ENCODE peak calls at places on chromosomes 2 and 18, in nine cellular contexts. A is tibial artery; V is breast epithelium; S is stomach; X is left ventricle myocardium inferior; M is CD8-positive, alpha-beta T cell; O is lower leg skin; W is cardiac fibroblast; B is lung. Z is an unnamed sample.

GRCh38 chr2:226310081-226310625 is 489.5 kb downstream of the IRS1 start:
- DNase-seq in W (no peak), S (no peak), M (no peak), V (no peak), A (no peak), X (no peak), O (no peak), B (no peak), Z (no peak)

GRCh38 chr2:31008571-31009114 is 129.6 kb downstream of the GALNT14 start:
- DNase-seq in W (no peak), X (no peak), A (no peak), B (no peak), V (no peak), O (no peak), S (no peak), M (no peak), Z (no peak)

GRCh38 chr2:240149943-240150784 is 9.7 kb upstream of the OTOS start:
- DNase-seq in S (peak), W (peak), O (no peak), M (no peak), X (no peak), V (no peak), A (no peak), B (no peak), Z (peak)

GRCh38 chr2:100924520-100925451 is 77.3 kb upstream of the RPL31 start:
- DNase-seq in V (no peak), S (peak), B (no peak), O (no peak), M (no peak), X (no peak), A (no peak), W (peak), Z (no peak)

GRCh38 chr18:60112369-60112768 is 212.6 kb downstream of the PMAIP1 start:
- DNase-seq in W (no peak), X (no peak), A (no peak), O (no peak), B (no peak), S (no peak), V (no peak), M (no peak), Z (peak)

GRCh38 chr18:49814147-49814499 is 790 bp upstream of the ACAA2 start:
- DNase-seq in S (no peak), V (peak), X (peak), W (peak), A (peak), M (no peak), O (peak), B (peak), Z (peak)

GRCh38 chr2:215832791-215833190 is 180.6 kb downstream of the MREG start:
- DNase-seq in X (no peak), O (peak), B (peak), V (no peak), W (peak), S (peak), M (no peak), A (no peak), Z (no peak)

GRCh38 chr2:9217838-9218770 is 11.5 kb downstream of the ASAP2 start:
- DNase-seq in B (no peak), M (no peak), X (no peak), O (no peak), S (no peak), V (no peak), A (no peak), W (peak), Z (peak)

GRCh38 chr18:35463050-35463449 is 34.7 kb downstream of the INO80C start:
- DNase-seq in M (no peak), W (peak), X (no peak), V (no peak), S (no peak), B (no peak), O (no peak), A (no peak), Z (no peak)

GRCh38 chr2:26911911-26912861 is 58.3 kb upstream of the MAPRE3 start:
- DNase-seq in X (no peak), B (no peak), V (no peak), O (no peak), S (no peak), M (no peak), A (no peak), W (no peak), Z (peak)

GRCh38 chr2:113700186-113700841 is 56.1 kb downstream of the SLC35F5 start:
- DNase-seq in A (no peak), M (peak), B (no peak), V (no peak), O (no peak), S (no peak), W (peak), X (peak), Z (no peak)

GRCh38 chr2:237591021-237591370 is 462 bp upstream of the RAB17 start:
- DNase-seq in B (peak), S (peak), O (no peak), V (peak), M (no peak), A (no peak), W (no peak), X (no peak), Z (peak)

GRCh38 chr2:165573534-165574461 is 104.3 kb downstream of the CSRNP3 start:
- DNase-seq in A (no peak), V (no peak), S (peak), M (no peak), W (peak), B (peak), X (peak), O (no peak), Z (peak)

GRCh38 chr18:1133541-1133940 is 228.9 kb downstream of the ADCYAP1 start:
- DNase-seq in B (no peak), A (no peak), W (no peak), V (no peak), M (no peak), S (no peak), X (no peak), O (no peak), Z (no peak)

GRCh38 chr2:176814740-176815367 is 397.7 kb upstream of the HNRNPA3 start:
- DNase-seq in O (no peak), W (peak), A (no peak), B (no peak), M (no peak), S (no peak), X (no peak), V (no peak), Z (peak)

GRCh38 chr2:75602724-75603342 is 42.1 kb upstream of the EVA1A start:
- DNase-seq in V (no peak), O (no peak), A (no peak), W (peak), S (no peak), X (no peak), B (peak), M (no peak), Z (peak)

GRCh38 chr2:215601990-215602721 is 166.3 kb upstream of the FN1 start:
- DNase-seq in B (no peak), S (no peak), A (no peak), O (no peak), V (no peak), M (no peak), W (peak), X (no peak), Z (no peak)

GRCh38 chr18:51346404-51346803 is 148.9 kb upstream of the MEX3C start:
- DNase-seq in A (no peak), M (no peak), B (no peak), O (no peak), V (no peak), X (no peak), W (no peak), S (no peak), Z (no peak)

GRCh38 chr2:181575024-181575649 is 81.8 kb downstream of the CERKL start:
- DNase-seq in M (no peak), W (no peak), V (no peak), O (no peak), B (no peak), X (no peak), S (no peak), A (no peak), Z (no peak)

GRCh38 chr2:153595939-153596338 is 117.4 kb upstream of the RPRM start:
- DNase-seq in A (no peak), M (no peak), O (no peak), S (peak), W (no peak), V (no peak), B (no peak), X (no peak), Z (peak)

GRCh38 chr2:233419626-233420431 is 65.5 kb downstream of the DGKD start:
- DNase-seq in S (peak), X (no peak), O (no peak), A (peak), W (no peak), M (peak), B (peak), V (no peak), Z (no peak)

GRCh38 chr18:9173770-9174233 is 37.2 kb downstream of the ANKRD12 start:
- DNase-seq in W (peak), V (no peak), A (no peak), M (no peak), B (no peak), O (no peak), X (no peak), S (no peak), Z (no peak)

GRCh38 chr2:65922794-65923193 is 490.4 kb upstream of the SPRED2 start:
- DNase-seq in V (no peak), X (peak), O (peak), A (no peak), S (no peak), M (no peak), B (peak), W (peak), Z (peak)

GRCh38 chr2:200217320-200217719 is 89.2 kb upstream of the SPATS2L start:
- DNase-seq in W (no peak), V (no peak), O (no peak), M (no peak), S (no peak), X (no peak), A (no peak), B (no peak), Z (no peak)

GRCh38 chr18:2846638-2847340 is at the start of gene EMILIN2:
- DNase-seq in A (peak), V (no peak), W (peak), X (peak), M (peak), B (peak), S (peak), O (peak), Z (peak)

GRCh38 chr2:10297191-10297700 is 5.5 kb upstream of the HPCAL1 start:
- DNase-seq in A (no peak), O (no peak), M (no peak), S (no peak), B (no peak), W (peak), X (no peak), V (no peak), Z (no peak)

GRCh38 chr2:236776695-236777251 is 207.1 kb downstream of the ACKR3 start:
- DNase-seq in B (no peak), X (no peak), W (peak), A (peak), V (no peak), M (no peak), O (no peak), S (no peak), Z (peak)

GRCh38 chr2:120770176-120770575 is 34.5 kb downstream of the GLI2 start:
- DNase-seq in V (no peak), W (no peak), S (no peak), X (peak), B (no peak), O (no peak), M (no peak), A (no peak), Z (no peak)

GRCh38 chr18:61554117-61554776 is 221.0 kb downstream of the CDH20 start:
- DNase-seq in V (no peak), M (peak), S (no peak), B (no peak), X (no peak), A (no peak), W (no peak), O (no peak), Z (no peak)

GRCh38 chr2:2057125-2057721 is 273.9 kb downstream of the MYT1L start:
- DNase-seq in V (no peak), S (peak), X (peak), O (peak), A (peak), M (peak), B (peak), W (peak), Z (peak)

GRCh38 chr18:32216390-32216789 is 26.6 kb downstream of the MEP1B start:
- DNase-seq in X (no peak), W (no peak), S (no peak), B (no peak), M (no peak), O (no peak), V (no peak), A (no peak), Z (no peak)

GRCh38 chr2:230358305-230358704 is 31.3 kb downstream of the SP140L start:
- DNase-seq in O (no peak), M (no peak), S (no peak), B (no peak), A (no peak), V (no peak), W (peak), X (no peak), Z (peak)

GRCh38 chr2:149489452-149489851 is 98.1 kb downstream of the MMADHC start:
- DNase-seq in B (no peak), V (no peak), O (no peak), S (no peak), X (no peak), M (no peak), A (no peak), W (no peak), Z (no peak)

GRCh38 chr2:174248998-174249592 is 763 bp upstream of the OLA1 start:
- DNase-seq in A (no peak), O (no peak), M (no peak), B (no peak), W (no peak), X (no peak), S (no peak), V (no peak), Z (no peak)

GRCh38 chr2:44679584-44679983 is 261.9 kb upstream of the SIX3 start:
- DNase-seq in O (no peak), M (no peak), S (no peak), A (no peak), X (no peak), V (no peak), W (no peak), B (no peak), Z (no peak)

GRCh38 chr2:191051177-191051576 is 37.2 kb upstream of the STAT1 start:
- DNase-seq in X (no peak), V (no peak), M (no peak), B (no peak), O (no peak), S (no peak), A (no peak), W (no peak), Z (no peak)

GRCh38 chr2:113709022-113709421 is 47.4 kb downstream of the SLC35F5 start:
- DNase-seq in W (no peak), B (no peak), X (no peak), V (no peak), O (no peak), S (no peak), M (no peak), A (no peak), Z (no peak)

GRCh38 chr2:231672617-231673347 is 35.5 kb upstream of the PTMA start:
- DNase-seq in S (peak), W (peak), M (no peak), B (peak), A (no peak), X (no peak), V (no peak), O (no peak), Z (no peak)
- TF ChIP-seq CTCF in S (no peak), W (peak), M (no peak), B (no peak), A (no peak), X (peak), V (no peak), O (no peak), Z (no peak)

DNA sequence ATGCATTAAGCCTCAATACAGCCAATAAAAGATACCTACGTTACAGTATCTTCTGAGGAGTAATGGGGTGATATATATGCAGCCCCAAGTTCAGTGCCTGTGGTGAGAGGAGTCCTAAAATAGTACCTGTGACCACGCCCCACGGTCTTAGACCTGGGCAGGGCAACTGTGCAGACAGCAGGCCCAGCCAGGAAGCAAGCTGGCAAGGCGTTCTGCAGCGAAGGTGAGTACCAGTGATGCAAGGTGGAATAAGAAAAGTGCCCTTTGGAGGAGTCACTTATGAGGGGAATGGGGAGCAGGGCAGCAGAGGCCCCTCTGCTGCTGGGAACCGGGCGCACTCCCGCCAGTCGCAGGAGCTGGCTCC is 12.7 kb upstream of the MAP3K2 start:
- DNase-seq in M (no peak), O (no peak), W (no peak), B (no peak), X (no peak), A (no peak), S (no peak), V (no peak), Z (peak)
- H3K4me3 ChIP-seq in M (no peak), O (no peak), W (no peak), B (no peak), X (no peak), A (no peak), S (no peak), V (no peak), Z (no peak)

GRCh38 chr2:23624378-23624777 is 239.4 kb downstream of the KLHL29 start:
- DNase-seq in S (no peak), W (peak), X (no peak), B (no peak), O (no peak), A (no peak), M (no peak), V (no peak), Z (peak)
- TF ChIP-seq CTCF in S (no peak), W (peak), X (peak), B (no peak), O (no peak), A (no peak), M (no peak), V (no peak), Z (peak)

GRCh38 chr2:15337996-15338666 is 223.0 kb downstream of the NBAS start:
- DNase-seq in V (no peak), S (no peak), M (no peak), O (no peak), W (peak), A (no peak), B (no peak), X (no peak), Z (peak)
- H3K4me3 ChIP-seq in V (no peak), S (no peak), M (no peak), O (no peak), W (no peak), A (no peak), B (no peak), X (no peak), Z (no peak)

GRCh38 chr2:85439111-85439477 is 20.6 kb downstream of the SH2D6 start:
- DNase-seq in X (no peak), B (no peak), M (no peak), W (no peak), O (no peak), S (no peak), A (no peak), V (no peak), Z (no peak)

GRCh38 chr2:85436836-85437487 is 18.4 kb downstream of the SH2D6 start:
- DNase-seq in V (no peak), B (no peak), A (peak), O (no peak), S (no peak), W (no peak), X (no peak), M (no peak), Z (no peak)

GRCh38 chr2:85437488-85438290 is 19.2 kb downstream of the SH2D6 start:
- DNase-seq in V (peak), O (peak), S (peak), A (peak), W (peak), X (peak), M (peak), B (peak), Z (peak)

GRCh38 chr2:85439986-85440385 is 21.5 kb downstream of the SH2D6 start:
- DNase-seq in W (no peak), S (no peak), V (no peak), M (no peak), A (no peak), O (no peak), X (no peak), B (no peak), Z (no peak)

GRCh38 chr2:85438291-85439110 is 20.0 kb downstream of the SH2D6 start:
- DNase-seq in O (no peak), A (peak), B (no peak), M (no peak), X (peak), V (no peak), S (peak), W (peak), Z (no peak)
- TF ChIP-seq CTCF in O (no peak), A (no peak), B (no peak), M (no peak), X (no peak), V (no peak), S (no peak), W (no peak), Z (no peak)

GRCh38 chr2:38074047-38074774 is 1.7 kb downstream of the CYP1B1 start:
- DNase-seq in W (no peak), B (no peak), V (no peak), S (no peak), O (no peak), A (no peak), M (no peak), X (peak), Z (no peak)

GRCh38 chr2:38073211-38074005 is 2.5 kb downstream of the CYP1B1 start:
- DNase-seq in X (no peak), B (no peak), A (no peak), W (peak), O (no peak), M (no peak), V (no peak), S (no peak), Z (no peak)

GRCh38 chr2:38068228-38068627 is 7.7 kb downstream of the CYP1B1 start:
- DNase-seq in X (no peak), W (no peak), O (no peak), V (no peak), S (no peak), M (no peak), A (no peak), B (no peak), Z (no peak)

GRCh38 chr2:38066415-38066814 is 9.5 kb downstream of the CYP1B1 start:
- DNase-seq in M (no peak), X (no peak), W (no peak), O (no peak), B (no peak), S (no peak), V (no peak), A (no peak), Z (no peak)

GRCh38 chr2:38070438-38070837 is 5.5 kb downstream of the CYP1B1 start:
- DNase-seq in O (no peak), V (no peak), A (no peak), W (no peak), M (no peak), B (no peak), X (no peak), S (no peak), Z (no peak)
- H3K4me3 ChIP-seq in O (no peak), V (no peak), A (no peak), W (no peak), M (no peak), B (no peak), X (peak), S (peak), Z (no peak)

Z was measured in epithelial cell of esophagus.